ENCODE peak calls at places on chromosomes 1 and 21, in eight cellular contexts. One of them, this sample, is unnamed.

GRCh38 chr21:20997308-20997632 is 939 bp upstream of the NCAM2 start:
- DNase-seq in NCI-H1436: no peak
- DNase-seq in GM04503: no peak
- DNase-seq in endothelial cell: no peak
- DNase-seq in NCI-H2029: no peak
- DNase-seq in stimulated activated CD8-positive, alpha-beta memory T cell treated with anti-CD3 and anti-CD28 coated beads, Interleukin-12 subunit alpha, Interleukin-12 subunit beta, amount 100 ng/mL, for 1 hour: no peak
- DNase-seq in NCI-H146: no peak
- DNase-seq in mucosa of descending colon: no peak
- DNase-seq in this sample: no peak

GRCh38 chr1:37477198-37477931 is 3.0 kb downstream of the ZC3H12A start:
- DNase-seq in mucosa of descending colon: peak; percentile 78
- DNase-seq in NCI-H1436: no peak
- DNase-seq in NCI-H146: no peak
- DNase-seq in GM04503: no peak
- DNase-seq in endothelial cell: no peak
- DNase-seq in NCI-H2029: peak; percentile 39
- DNase-seq in stimulated activated CD8-positive, alpha-beta memory T cell treated with anti-CD3 and anti-CD28 coated beads, Interleukin-12 subunit alpha, Interleukin-12 subunit beta, amount 100 ng/mL, for 1 hour: peak; percentile 76
- DNase-seq in this sample: no peak

GRCh38 chr1:93771843-93772242 is 90.2 kb upstream of the BCAR3 start:
- DNase-seq in endothelial cell: no peak
- DNase-seq in NCI-H2029: peak; percentile 45
- DNase-seq in GM04503: no peak
- DNase-seq in NCI-H146: no peak
- DNase-seq in NCI-H1436: no peak
- DNase-seq in mucosa of descending colon: no peak
- DNase-seq in stimulated activated CD8-positive, alpha-beta memory T cell treated with anti-CD3 and anti-CD28 coated beads, Interleukin-12 subunit alpha, Interleukin-12 subunit beta, amount 100 ng/mL, for 1 hour: no peak
- DNase-seq in this sample: no peak

GRCh38 chr1:64873576-64873975 is 92.8 kb downstream of the JAK1 start:
- DNase-seq in stimulated activated CD8-positive, alpha-beta memory T cell treated with anti-CD3 and anti-CD28 coated beads, Interleukin-12 subunit alpha, Interleukin-12 subunit beta, amount 100 ng/mL, for 1 hour: no peak
- DNase-seq in NCI-H2029: no peak
- DNase-seq in mucosa of descending colon: no peak
- DNase-seq in GM04503: no peak
- DNase-seq in NCI-H1436: no peak
- DNase-seq in NCI-H146: no peak
- DNase-seq in endothelial cell: no peak
- DNase-seq in this sample: no peak

GRCh38 chr1:161115132-161115711 is 2.6 kb downstream of the PFDN2 start:
- DNase-seq in NCI-H1436: no peak
- DNase-seq in NCI-H146: no peak
- DNase-seq in endothelial cell: no peak
- DNase-seq in GM04503: no peak
- DNase-seq in NCI-H2029: no peak
- DNase-seq in mucosa of descending colon: no peak
- DNase-seq in stimulated activated CD8-positive, alpha-beta memory T cell treated with anti-CD3 and anti-CD28 coated beads, Interleukin-12 subunit alpha, Interleukin-12 subunit beta, amount 100 ng/mL, for 1 hour: no peak
- DNase-seq in this sample: no peak

GRCh38 chr1:63442141-63442475 is 74.7 kb downstream of the ALG6 start:
- DNase-seq in stimulated activated CD8-positive, alpha-beta memory T cell treated with anti-CD3 and anti-CD28 coated beads, Interleukin-12 subunit alpha, Interleukin-12 subunit beta, amount 100 ng/mL, for 1 hour: no peak
- DNase-seq in NCI-H1436: no peak
- DNase-seq in NCI-H146: no peak
- DNase-seq in mucosa of descending colon: no peak
- DNase-seq in NCI-H2029: no peak
- DNase-seq in GM04503: no peak
- DNase-seq in endothelial cell: no peak
- DNase-seq in this sample: no peak

GRCh38 chr1:36570478-36571060 is 87.9 kb upstream of the CSF3R start:
- DNase-seq in GM04503: no peak
- DNase-seq in mucosa of descending colon: no peak
- DNase-seq in endothelial cell: no peak
- DNase-seq in NCI-H1436: no peak
- DNase-seq in NCI-H146: no peak
- DNase-seq in NCI-H2029: no peak
- DNase-seq in stimulated activated CD8-positive, alpha-beta memory T cell treated with anti-CD3 and anti-CD28 coated beads, Interleukin-12 subunit alpha, Interleukin-12 subunit beta, amount 100 ng/mL, for 1 hour: no peak
- DNase-seq in this sample: no peak

GRCh38 chr1:41521766-41522165 is 37.3 kb upstream of the EDN2 start:
- DNase-seq in stimulated activated CD8-positive, alpha-beta memory T cell treated with anti-CD3 and anti-CD28 coated beads, Interleukin-12 subunit alpha, Interleukin-12 subunit beta, amount 100 ng/mL, for 1 hour: no peak
- DNase-seq in GM04503: no peak
- DNase-seq in NCI-H1436: no peak
- DNase-seq in endothelial cell: no peak
- DNase-seq in NCI-H146: no peak
- DNase-seq in NCI-H2029: no peak
- DNase-seq in mucosa of descending colon: no peak
- DNase-seq in this sample: no peak

GRCh38 chr21:27104749-27105439 is 138.0 kb upstream of the ADAMTS5 start:
- DNase-seq in stimulated activated CD8-positive, alpha-beta memory T cell treated with anti-CD3 and anti-CD28 coated beads, Interleukin-12 subunit alpha, Interleukin-12 subunit beta, amount 100 ng/mL, for 1 hour: no peak
- DNase-seq in endothelial cell: no peak
- DNase-seq in GM04503: no peak
- DNase-seq in NCI-H1436: no peak
- DNase-seq in NCI-H146: no peak
- DNase-seq in NCI-H2029: no peak
- DNase-seq in mucosa of descending colon: no peak
- DNase-seq in this sample: no peak

GRCh38 chr1:81954388-81955023 is 153.8 kb downstream of the ADGRL2 start:
- DNase-seq in NCI-H2029: no peak
- DNase-seq in mucosa of descending colon: no peak
- DNase-seq in stimulated activated CD8-positive, alpha-beta memory T cell treated with anti-CD3 and anti-CD28 coated beads, Interleukin-12 subunit alpha, Interleukin-12 subunit beta, amount 100 ng/mL, for 1 hour: no peak
- DNase-seq in NCI-H1436: peak; percentile 64
- DNase-seq in endothelial cell: no peak
- DNase-seq in GM04503: no peak
- DNase-seq in NCI-H146: peak; percentile 67
- DNase-seq in this sample: no peak

GRCh38 chr1:207343675-207344074 is 22.2 kb downstream of the CD55 start:
- DNase-seq in GM04503: no peak
- DNase-seq in NCI-H1436: no peak
- DNase-seq in mucosa of descending colon: no peak
- DNase-seq in stimulated activated CD8-positive, alpha-beta memory T cell treated with anti-CD3 and anti-CD28 coated beads, Interleukin-12 subunit alpha, Interleukin-12 subunit beta, amount 100 ng/mL, for 1 hour: no peak
- DNase-seq in NCI-H146: no peak
- DNase-seq in endothelial cell: no peak
- DNase-seq in NCI-H2029: no peak
- DNase-seq in this sample: no peak

GRCh38 chr1:64041366-64042131 is 161.9 kb upstream of the UBE2U start:
- DNase-seq in GM04503: no peak
- DNase-seq in NCI-H2029: no peak
- DNase-seq in stimulated activated CD8-positive, alpha-beta memory T cell treated with anti-CD3 and anti-CD28 coated beads, Interleukin-12 subunit alpha, Interleukin-12 subunit beta, amount 100 ng/mL, for 1 hour: no peak
- DNase-seq in NCI-H146: no peak
- DNase-seq in NCI-H1436: no peak
- DNase-seq in endothelial cell: no peak
- DNase-seq in mucosa of descending colon: no peak
- DNase-seq in this sample: no peak

GRCh38 chr1:50368179-50369007 is 54.9 kb downstream of the DMRTA2 start:
- DNase-seq in endothelial cell: peak; percentile 67
- DNase-seq in stimulated activated CD8-positive, alpha-beta memory T cell treated with anti-CD3 and anti-CD28 coated beads, Interleukin-12 subunit alpha, Interleukin-12 subunit beta, amount 100 ng/mL, for 1 hour: peak; percentile 4
- DNase-seq in mucosa of descending colon: peak; percentile 61
- DNase-seq in NCI-H146: peak; percentile 52
- DNase-seq in NCI-H2029: peak; percentile 48
- DNase-seq in GM04503: no peak
- DNase-seq in NCI-H1436: peak; percentile 21
- DNase-seq in this sample: peak; percentile 32

GRCh38 chr1:28259935-28260802 is 851 bp downstream of the SESN2 start:
- DNase-seq in endothelial cell: peak; percentile 81
- DNase-seq in GM04503: peak; percentile 51
- DNase-seq in NCI-H2029: no peak
- DNase-seq in stimulated activated CD8-positive, alpha-beta memory T cell treated with anti-CD3 and anti-CD28 coated beads, Interleukin-12 subunit alpha, Interleukin-12 subunit beta, amount 100 ng/mL, for 1 hour: no peak
- DNase-seq in NCI-H1436: peak; percentile 14
- DNase-seq in mucosa of descending colon: peak; percentile 73
- DNase-seq in NCI-H146: peak; percentile 53
- DNase-seq in this sample: no peak

GRCh38 chr21:42561742-42562141 is 48.1 kb downstream of the SLC37A1 start:
- DNase-seq in NCI-H146: peak; percentile 77
- DNase-seq in NCI-H1436: no peak
- DNase-seq in endothelial cell: no peak
- DNase-seq in GM04503: no peak
- DNase-seq in NCI-H2029: peak; percentile 66
- DNase-seq in mucosa of descending colon: peak; percentile 35
- DNase-seq in stimulated activated CD8-positive, alpha-beta memory T cell treated with anti-CD3 and anti-CD28 coated beads, Interleukin-12 subunit alpha, Interleukin-12 subunit beta, amount 100 ng/mL, for 1 hour: no peak
- DNase-seq in this sample: no peak

GRCh38 chr1:213135572-213135971 is 84.5 kb downstream of the RPS6KC1 start:
- DNase-seq in endothelial cell: no peak
- DNase-seq in stimulated activated CD8-positive, alpha-beta memory T cell treated with anti-CD3 and anti-CD28 coated beads, Interleukin-12 subunit alpha, Interleukin-12 subunit beta, amount 100 ng/mL, for 1 hour: no peak
- DNase-seq in NCI-H1436: no peak
- DNase-seq in GM04503: no peak
- DNase-seq in NCI-H146: peak; percentile 7
- DNase-seq in mucosa of descending colon: no peak
- DNase-seq in NCI-H2029: no peak
- DNase-seq in this sample: no peak

GRCh38 chr1:3352084-3352951 is 102.1 kb upstream of the ARHGEF16 start:
- DNase-seq in endothelial cell: no peak
- DNase-seq in NCI-H2029: no peak
- DNase-seq in NCI-H1436: no peak
- DNase-seq in GM04503: peak; percentile 13
- DNase-seq in NCI-H146: peak; percentile 12
- DNase-seq in mucosa of descending colon: peak; percentile 25
- DNase-seq in stimulated activated CD8-positive, alpha-beta memory T cell treated with anti-CD3 and anti-CD28 coated beads, Interleukin-12 subunit alpha, Interleukin-12 subunit beta, amount 100 ng/mL, for 1 hour: no peak
- DNase-seq in this sample: no peak

GRCh38 chr1:161207173-161207572 is 5.0 kb downstream of the NDUFS2 start:
- DNase-seq in NCI-H146: no peak
- DNase-seq in endothelial cell: no peak
- DNase-seq in stimulated activated CD8-positive, alpha-beta memory T cell treated with anti-CD3 and anti-CD28 coated beads, Interleukin-12 subunit alpha, Interleukin-12 subunit beta, amount 100 ng/mL, for 1 hour: no peak
- DNase-seq in mucosa of descending colon: peak; percentile 50
- DNase-seq in NCI-H2029: no peak
- DNase-seq in GM04503: no peak
- DNase-seq in NCI-H1436: no peak
- DNase-seq in this sample: no peak

GRCh38 chr1:43708006-43708412 is 673 bp downstream of the ST3GAL3 start:
- DNase-seq in NCI-H2029: no peak
- DNase-seq in NCI-H1436: no peak
- DNase-seq in stimulated activated CD8-positive, alpha-beta memory T cell treated with anti-CD3 and anti-CD28 coated beads, Interleukin-12 subunit alpha, Interleukin-12 subunit beta, amount 100 ng/mL, for 1 hour: no peak
- DNase-seq in GM04503: no peak
- DNase-seq in mucosa of descending colon: no peak
- DNase-seq in NCI-H146: no peak
- DNase-seq in endothelial cell: no peak
- DNase-seq in this sample: no peak

GRCh38 chr1:202029727-202030126 is 19.3 kb downstream of the ELF3 start:
- DNase-seq in NCI-H146: no peak
- DNase-seq in endothelial cell: no peak
- DNase-seq in NCI-H2029: no peak
- DNase-seq in stimulated activated CD8-positive, alpha-beta memory T cell treated with anti-CD3 and anti-CD28 coated beads, Interleukin-12 subunit alpha, Interleukin-12 subunit beta, amount 100 ng/mL, for 1 hour: no peak
- DNase-seq in mucosa of descending colon: no peak
- DNase-seq in NCI-H1436: no peak
- DNase-seq in GM04503: no peak
- DNase-seq in this sample: no peak

GRCh38 chr1:182699673-182700350 is 15.4 kb upstream of the RGS8 start:
- DNase-seq in NCI-H2029: no peak
- DNase-seq in endothelial cell: peak; percentile 18
- DNase-seq in stimulated activated CD8-positive, alpha-beta memory T cell treated with anti-CD3 and anti-CD28 coated beads, Interleukin-12 subunit alpha, Interleukin-12 subunit beta, amount 100 ng/mL, for 1 hour: no peak
- DNase-seq in NCI-H1436: peak; percentile 57
- DNase-seq in mucosa of descending colon: no peak
- DNase-seq in GM04503: no peak
- DNase-seq in NCI-H146: no peak
- DNase-seq in this sample: peak; percentile 68

GRCh38 chr21:31110430-31110829 is 72.2 kb upstream of the KRTAP19-8 start:
- DNase-seq in stimulated activated CD8-positive, alpha-beta memory T cell treated with anti-CD3 and anti-CD28 coated beads, Interleukin-12 subunit alpha, Interleukin-12 subunit beta, amount 100 ng/mL, for 1 hour: no peak
- DNase-seq in GM04503: no peak
- DNase-seq in endothelial cell: no peak
- DNase-seq in NCI-H1436: no peak
- DNase-seq in mucosa of descending colon: no peak
- DNase-seq in NCI-H2029: no peak
- DNase-seq in NCI-H146: peak; percentile 84
- DNase-seq in this sample: no peak

GRCh38 chr1:167617100-167617949 is 12.7 kb upstream of the RCSD1 start:
- DNase-seq in mucosa of descending colon: no peak
- DNase-seq in GM04503: no peak
- DNase-seq in NCI-H1436: no peak
- DNase-seq in NCI-H146: no peak
- DNase-seq in stimulated activated CD8-positive, alpha-beta memory T cell treated with anti-CD3 and anti-CD28 coated beads, Interleukin-12 subunit alpha, Interleukin-12 subunit beta, amount 100 ng/mL, for 1 hour: no peak
- DNase-seq in endothelial cell: no peak
- DNase-seq in NCI-H2029: no peak
- DNase-seq in this sample: no peak

GRCh38 chr1:98389809-98390208 is 271.7 kb upstream of the SNX7 start:
- DNase-seq in NCI-H2029: no peak
- DNase-seq in NCI-H146: no peak
- DNase-seq in mucosa of descending colon: no peak
- DNase-seq in NCI-H1436: no peak
- DNase-seq in stimulated activated CD8-positive, alpha-beta memory T cell treated with anti-CD3 and anti-CD28 coated beads, Interleukin-12 subunit alpha, Interleukin-12 subunit beta, amount 100 ng/mL, for 1 hour: no peak
- DNase-seq in GM04503: peak; percentile 68
- DNase-seq in endothelial cell: no peak
- DNase-seq in this sample: no peak

GRCh38 chr1:162687870-162688269 is 55.6 kb downstream of the DDR2 start:
- DNase-seq in GM04503: no peak
- DNase-seq in stimulated activated CD8-positive, alpha-beta memory T cell treated with anti-CD3 and anti-CD28 coated beads, Interleukin-12 subunit alpha, Interleukin-12 subunit beta, amount 100 ng/mL, for 1 hour: no peak
- DNase-seq in NCI-H146: no peak
- DNase-seq in mucosa of descending colon: no peak
- DNase-seq in NCI-H2029: no peak
- DNase-seq in endothelial cell: no peak
- DNase-seq in NCI-H1436: no peak
- DNase-seq in this sample: no peak

GRCh38 chr1:22326372-22326915 is 125.2 kb upstream of the ZBTB40 start:
- DNase-seq in endothelial cell: no peak
- DNase-seq in NCI-H2029: no peak
- DNase-seq in NCI-H146: no peak
- DNase-seq in GM04503: no peak
- DNase-seq in NCI-H1436: no peak
- DNase-seq in stimulated activated CD8-positive, alpha-beta memory T cell treated with anti-CD3 and anti-CD28 coated beads, Interleukin-12 subunit alpha, Interleukin-12 subunit beta, amount 100 ng/mL, for 1 hour: no peak
- DNase-seq in mucosa of descending colon: no peak
- DNase-seq in this sample: no peak

GRCh38 chr1:85274969-85275453 is 1.4 kb downstream of the BCL10 start:
- DNase-seq in mucosa of descending colon: peak; percentile 43
- DNase-seq in NCI-H146: peak; percentile 2
- DNase-seq in NCI-H1436: no peak
- DNase-seq in endothelial cell: no peak
- DNase-seq in stimulated activated CD8-positive, alpha-beta memory T cell treated with anti-CD3 and anti-CD28 coated beads, Interleukin-12 subunit alpha, Interleukin-12 subunit beta, amount 100 ng/mL, for 1 hour: no peak
- DNase-seq in NCI-H2029: peak; percentile 62
- DNase-seq in GM04503: peak; percentile 55
- DNase-seq in this sample: no peak

GRCh38 chr1:110310300-110310699 is 28.9 kb upstream of the RBM15 start:
- DNase-seq in stimulated activated CD8-positive, alpha-beta memory T cell treated with anti-CD3 and anti-CD28 coated beads, Interleukin-12 subunit alpha, Interleukin-12 subunit beta, amount 100 ng/mL, for 1 hour: no peak
- DNase-seq in mucosa of descending colon: no peak
- DNase-seq in NCI-H1436: no peak
- DNase-seq in GM04503: no peak
- DNase-seq in NCI-H2029: no peak
- DNase-seq in NCI-H146: no peak
- DNase-seq in endothelial cell: no peak
- DNase-seq in this sample: no peak

GRCh38 chr21:32994305-32994704 is 31.4 kb upstream of the OLIG2 start:
- DNase-seq in NCI-H146: no peak
- DNase-seq in endothelial cell: peak; percentile 11
- DNase-seq in NCI-H1436: no peak
- DNase-seq in stimulated activated CD8-positive, alpha-beta memory T cell treated with anti-CD3 and anti-CD28 coated beads, Interleukin-12 subunit alpha, Interleukin-12 subunit beta, amount 100 ng/mL, for 1 hour: no peak
- DNase-seq in NCI-H2029: no peak
- DNase-seq in mucosa of descending colon: no peak
- DNase-seq in GM04503: peak; percentile 0
- DNase-seq in this sample: no peak

GRCh38 chr1:27455166-27455811 is 34.7 kb downstream of the WASF2 start:
- DNase-seq in NCI-H2029: no peak
- DNase-seq in NCI-H1436: no peak
- DNase-seq in GM04503: no peak
- DNase-seq in endothelial cell: no peak
- DNase-seq in NCI-H146: no peak
- DNase-seq in mucosa of descending colon: peak; percentile 32
- DNase-seq in stimulated activated CD8-positive, alpha-beta memory T cell treated with anti-CD3 and anti-CD28 coated beads, Interleukin-12 subunit alpha, Interleukin-12 subunit beta, amount 100 ng/mL, for 1 hour: no peak
- DNase-seq in this sample: no peak

GRCh38 chr1:28591708-28592313 is at the start of gene RAB42:
- DNase-seq in stimulated activated CD8-positive, alpha-beta memory T cell treated with anti-CD3 and anti-CD28 coated beads, Interleukin-12 subunit alpha, Interleukin-12 subunit beta, amount 100 ng/mL, for 1 hour: no peak
- DNase-seq in NCI-H1436: no peak
- DNase-seq in NCI-H2029: no peak
- DNase-seq in endothelial cell: no peak
- DNase-seq in mucosa of descending colon: peak; percentile 51
- DNase-seq in GM04503: no peak
- DNase-seq in NCI-H146: no peak
- DNase-seq in this sample: peak; percentile 60

GRCh38 chr21:33729631-33730030 is 87.3 kb downstream of the ITSN1 start:
- DNase-seq in NCI-H1436: no peak
- DNase-seq in endothelial cell: no peak
- DNase-seq in stimulated activated CD8-positive, alpha-beta memory T cell treated with anti-CD3 and anti-CD28 coated beads, Interleukin-12 subunit alpha, Interleukin-12 subunit beta, amount 100 ng/mL, for 1 hour: no peak
- DNase-seq in mucosa of descending colon: no peak
- DNase-seq in GM04503: no peak
- DNase-seq in NCI-H2029: no peak
- DNase-seq in NCI-H146: no peak
- DNase-seq in this sample: no peak

GRCh38 chr21:34885636-34886553 is 163.2 kb downstream of the RUNX1 start:
- DNase-seq in NCI-H2029: no peak
- DNase-seq in NCI-H146: no peak
- DNase-seq in stimulated activated CD8-positive, alpha-beta memory T cell treated with anti-CD3 and anti-CD28 coated beads, Interleukin-12 subunit alpha, Interleukin-12 subunit beta, amount 100 ng/mL, for 1 hour: no peak
- DNase-seq in endothelial cell: no peak
- DNase-seq in NCI-H1436: no peak
- DNase-seq in GM04503: no peak
- DNase-seq in mucosa of descending colon: peak; percentile 85
- DNase-seq in this sample: no peak

GRCh38 chr21:35244514-35244913 is 195.4 kb upstream of the RUNX1 start:
- DNase-seq in mucosa of descending colon: no peak
- DNase-seq in GM04503: no peak
- DNase-seq in NCI-H2029: no peak
- DNase-seq in endothelial cell: no peak
- DNase-seq in NCI-H1436: no peak
- DNase-seq in NCI-H146: no peak
- DNase-seq in stimulated activated CD8-positive, alpha-beta memory T cell treated with anti-CD3 and anti-CD28 coated beads, Interleukin-12 subunit alpha, Interleukin-12 subunit beta, amount 100 ng/mL, for 1 hour: no peak
- DNase-seq in this sample: no peak